ENCODE peak calls at places on chromosomes 12 and 14, in seven cellular contexts. Z is caudate nucleus; H is fibroblast of lung; Y is heart right ventricle; F is CD4-positive, alpha-beta T cell; B is A673; W is naive thymus-derived CD4-positive, alpha-beta T cell. G is an unnamed sample.

GRCh38 chr14:47392351-47392750 is 283.1 kb downstream of the MDGA2 start:
- DNase-seq in Z (no peak), H (peak; percentile 11), Y (no peak), F (no peak), B (no peak), W (no peak), G (no peak)

GRCh38 chr12:18750087-18750486 is 12.2 kb downstream of the CAPZA3 start:
- DNase-seq in Z (no peak), H (peak; percentile 23), Y (no peak), F (no peak), B (no peak), W (no peak), G (no peak)

GRCh38 chr12:76768566-76768965 is 4.7 kb downstream of the ZDHHC17 start:
- DNase-seq in Z (no peak), H (peak; percentile 39), Y (no peak), F (no peak), B (no peak), W (no peak), G (no peak)

GRCh38 chr14:104467641-104468040 is 111.9 kb upstream of the C14orf180 start:
- DNase-seq in Z (no peak), H (no peak), Y (no peak), F (no peak), B (no peak), W (no peak), G (no peak)

GRCh38 chr12:7142057-7142644 is 12.0 kb downstream of the CLSTN3 start:
- DNase-seq in Z (no peak), H (peak; percentile 11), Y (no peak), F (peak; percentile 52), B (peak; percentile 80), W (peak; percentile 38), G (peak; percentile 14)

GRCh38 chr14:89773644-89774316 is 180.8 kb downstream of the EFCAB11 start:
- DNase-seq in Z (no peak), H (peak; percentile 76), Y (no peak), F (peak; percentile 66), B (no peak), W (peak; percentile 29), G (peak; percentile 68)

GRCh38 chr14:104284636-104285482 is 146.5 kb downstream of the KIF26A start:
- DNase-seq in Z (no peak), H (no peak), Y (no peak), F (no peak), B (no peak), W (no peak), G (no peak)

GRCh38 chr12:104952816-104953215 is 5.3 kb downstream of the SLC41A2 start:
- DNase-seq in Z (no peak), H (no peak), Y (no peak), F (no peak), B (no peak), W (no peak), G (no peak)

GRCh38 chr12:64760808-64761573 is 1.8 kb upstream of the GNS start:
- DNase-seq in Z (no peak), H (no peak), Y (no peak), F (no peak), B (no peak), W (peak; percentile 17), G (no peak)

GRCh38 chr14:105858676-105859025 is 332.3 kb downstream of the TMEM121 start:
- DNase-seq in Z (no peak), H (no peak), Y (no peak), F (peak; percentile 32), B (no peak), W (no peak), G (no peak)

GRCh38 chr12:51322452-51322851 is 1.5 kb downstream of the BIN2 start:
- DNase-seq in Z (no peak), H (no peak), Y (no peak), F (no peak), B (no peak), W (no peak), G (no peak)

GRCh38 chr12:42790761-42791151 is 201.2 kb upstream of the PRICKLE1 start:
- DNase-seq in Z (no peak), H (peak; percentile 99), Y (no peak), F (no peak), B (no peak), W (no peak), G (peak; percentile 52)

GRCh38 chr12:52230364-52231281 is 2.4 kb upstream of the KRT7 start:
- DNase-seq in Z (no peak), H (peak; percentile 87), Y (peak; percentile 27), F (no peak), B (no peak), W (no peak), G (peak; percentile 71)

GRCh38 chr12:51695241-51696010 is 104.4 kb downstream of the SCN8A start:
- DNase-seq in Z (no peak), H (peak; percentile 32), Y (no peak), F (no peak), B (no peak), W (no peak), G (no peak)

GRCh38 chr12:89893972-89894706 is 185.5 kb upstream of the ATP2B1 start:
- DNase-seq in Z (no peak), H (peak; percentile 48), Y (no peak), F (no peak), B (no peak), W (no peak), G (no peak)

GRCh38 chr14:42224053-42224888 is 617.6 kb downstream of the LRFN5 start:
- DNase-seq in Z (peak; percentile 2), H (peak; percentile 47), Y (peak; percentile 40), F (no peak), B (peak; percentile 87), W (no peak), G (peak; percentile 9)

GRCh38 chr12:131352296-131352900 is 358.5 kb upstream of the SFSWAP start:
- DNase-seq in Z (no peak), H (no peak), Y (no peak), F (no peak), B (no peak), W (no peak), G (no peak)

GRCh38 chr12:22474970-22475720 is 69.2 kb downstream of the C2CD5 start:
- DNase-seq in Z (no peak), H (no peak), Y (no peak), F (no peak), B (no peak), W (no peak), G (no peak)

GRCh38 chr12:132872073-132872855 is 15.1 kb downstream of the CHFR start:
- DNase-seq in Z (no peak), H (no peak), Y (no peak), F (no peak), B (no peak), W (no peak), G (no peak)

GRCh38 chr12:65501093-65501621 is 222.7 kb downstream of the MSRB3 start:
- DNase-seq in Z (no peak), H (peak; percentile 55), Y (peak; percentile 74), F (no peak), B (no peak), W (no peak), G (no peak)

GRCh38 chr12:13097526-13097925 is 5.9 kb downstream of the GSG1 start:
- DNase-seq in Z (no peak), H (no peak), Y (no peak), F (no peak), B (peak; percentile 11), W (no peak), G (no peak)

GRCh38 chr14:47438650-47439140 is 236.7 kb downstream of the MDGA2 start:
- DNase-seq in Z (peak; percentile 21), H (peak; percentile 86), Y (no peak), F (no peak), B (peak; percentile 81), W (no peak), G (peak; percentile 1)

GRCh38 chr12:93727195-93727811 is 50.1 kb downstream of the CRADD start:
- DNase-seq in Z (no peak), H (no peak), Y (no peak), F (no peak), B (no peak), W (no peak), G (no peak)

GRCh38 chr14:88323520-88324199 is 591 bp upstream of the KCNK10 start:
- DNase-seq in Z (no peak), H (peak; percentile 41), Y (no peak), F (no peak), B (peak; percentile 36), W (no peak), G (no peak)

GRCh38 chr12:71671816-71672215 is 7.7 kb downstream of the THAP2 start:
- DNase-seq in Z (no peak), H (no peak), Y (no peak), F (no peak), B (no peak), W (no peak), G (no peak)

GRCh38 chr12:109567967-109568366 is 5.3 kb downstream of the MMAB start:
- DNase-seq in Z (no peak), H (no peak), Y (no peak), F (no peak), B (no peak), W (no peak), G (no peak)

GRCh38 chr12:109568486-109568885 is 4.8 kb downstream of the MMAB start:
- DNase-seq in Z (no peak), H (no peak), Y (no peak), F (no peak), B (no peak), W (no peak), G (no peak)

GRCh38 chr12:109566424-109566823 is 6.9 kb downstream of the MMAB start:
- DNase-seq in Z (no peak), H (no peak), Y (no peak), F (no peak), B (no peak), W (no peak), G (no peak)

GRCh38 chr12:109563291-109564284 is 9.7 kb downstream of the MMAB start:
- DNase-seq in Z (no peak), H (no peak), Y (peak; percentile 57), F (no peak), B (no peak), W (no peak), G (no peak)

GRCh38 chr12:109567296-109567695 is 6.0 kb downstream of the MMAB start:
- DNase-seq in Z (no peak), H (no peak), Y (no peak), F (no peak), B (no peak), W (no peak), G (no peak)
- H3K27ac ChIP-seq in Z (no peak overlapping the region), H (no peak overlapping the region), Y (no peak overlapping the region), F (no peak overlapping the region), B (no peak overlapping the region), W (no peak overlapping the region), G (no peak overlapping the region)

DNA sequence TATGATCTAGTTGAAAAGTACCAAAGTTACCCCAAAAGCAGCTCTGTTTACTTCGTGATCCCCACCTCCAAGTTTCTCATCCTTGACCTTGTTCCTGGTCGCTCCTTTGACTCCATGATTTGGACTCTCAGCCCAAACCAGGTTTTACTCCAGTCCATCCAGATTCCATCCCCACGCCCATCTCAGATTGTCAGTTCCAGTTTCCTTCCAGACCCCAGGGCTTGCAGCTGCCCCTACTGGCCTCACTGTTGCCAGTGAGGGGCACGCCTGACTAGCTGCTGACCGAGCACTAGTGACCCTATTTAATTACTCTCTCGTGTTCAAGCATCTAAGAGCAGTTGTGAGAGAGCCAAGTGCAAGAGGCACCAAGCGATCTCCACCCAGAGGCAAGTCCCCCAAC is 155.1 kb upstream of the MAX start:
- DNase-seq in Z (no peak), H (no peak), Y (no peak), F (no peak), B (no peak), W (no peak), G (no peak)
- H3K27ac ChIP-seq in Z (no peak overlapping the region), H (peak overlapping the region; percentile 5), Y (no peak overlapping the region), F (no peak overlapping the region), B (no peak overlapping the region), W (no peak overlapping the region), G (peak overlapping the region; percentile 15)

GRCh38 chr14:68181395-68182326 is 362.1 kb downstream of the RAD51B start:
- DNase-seq in Z (no peak), H (peak; percentile 64), Y (no peak), F (no peak), B (no peak), W (no peak), G (peak; percentile 53)
- H3K27ac ChIP-seq in Z (no peak overlapping the region), H (no peak overlapping the region), Y (no peak overlapping the region), F (no peak overlapping the region), B (no peak overlapping the region), W (no peak overlapping the region), G (peak overlapping the region; percentile 28)

GRCh38 chr14:95535226-95536021 is 574 bp downstream of the GLRX5 start:
- DNase-seq in Z (no peak), H (no peak), Y (no peak), F (no peak), B (no peak), W (no peak), G (no peak)
- H3K27ac ChIP-seq in Z (no peak overlapping the region), H (peak overlapping the region; percentile 75), Y (peak overlapping the region; percentile 85), F (no peak overlapping the region), B (peak overlapping the region; percentile 76), W (peak overlapping the region; percentile 83), G (peak overlapping the region; percentile 56)

G was measured in SJSA1.